ENCODE peak calls at places on chromosome 10, in four cellular contexts. One of them, this sample, is unnamed.

GRCh38 chr10:133559216-133559615 is 6.2 kb downstream of the SYCE1 start:
- DNase-seq in A549: no peak
- DNase-seq in HAP-1: no peak
- DNase-seq in hypothalamus: no peak
- DNase-seq in this sample: peak; percentile 36

GRCh38 chr10:103772096-103772845 is 83.1 kb downstream of the SH3PXD2A start:
- DNase-seq in A549: peak; percentile 36
- DNase-seq in HAP-1: peak; percentile 57
- DNase-seq in hypothalamus: no peak
- DNase-seq in this sample: peak; percentile 67

GRCh38 chr10:11162828-11163599 is 145.3 kb downstream of the CELF2 start:
- DNase-seq in A549: no peak
- DNase-seq in HAP-1: no peak
- DNase-seq in hypothalamus: peak; percentile 57
- DNase-seq in this sample: no peak

GRCh38 chr10:49508249-49508648 is 30.7 kb downstream of the ERCC6 start:
- DNase-seq in A549: no peak
- DNase-seq in HAP-1: no peak
- DNase-seq in hypothalamus: no peak
- DNase-seq in this sample: no peak

GRCh38 chr10:117552759-117553158 is 10.2 kb downstream of the EMX2 start:
- DNase-seq in A549: no peak
- DNase-seq in HAP-1: no peak
- DNase-seq in hypothalamus: no peak
- DNase-seq in this sample: no peak

GRCh38 chr10:63396123-63396719 is 69.6 kb downstream of the JMJD1C start:
- DNase-seq in A549: no peak
- DNase-seq in HAP-1: no peak
- DNase-seq in hypothalamus: no peak
- DNase-seq in this sample: no peak

GRCh38 chr10:77687621-77688020 is 50.0 kb upstream of the KCNMA1 start:
- DNase-seq in A549: no peak
- DNase-seq in HAP-1: no peak
- DNase-seq in hypothalamus: no peak
- DNase-seq in this sample: no peak

GRCh38 chr10:95560288-95561199 is 627 bp downstream of the SORBS1 start:
- DNase-seq in A549: no peak
- DNase-seq in HAP-1: no peak
- DNase-seq in hypothalamus: peak; percentile 36
- DNase-seq in this sample: peak; percentile 30

GRCh38 chr10:17022399-17022798 is 107.2 kb downstream of the CUBN start:
- DNase-seq in A549: no peak
- DNase-seq in HAP-1: no peak
- DNase-seq in hypothalamus: no peak
- DNase-seq in this sample: peak; percentile 20

GRCh38 chr10:112919721-112920120 is 30.3 kb upstream of the TCF7L2 start:
- DNase-seq in A549: peak; percentile 41
- DNase-seq in HAP-1: no peak
- DNase-seq in hypothalamus: no peak
- DNase-seq in this sample: no peak

GRCh38 chr10:125048101-125048864 is 106.4 kb downstream of the ZRANB1 start:
- DNase-seq in A549: peak; percentile 86
- DNase-seq in HAP-1: peak; percentile 80
- DNase-seq in hypothalamus: peak; percentile 89
- DNase-seq in this sample: peak; percentile 91

GRCh38 chr10:15567952-15568351 is 151.8 kb downstream of the ITGA8 start:
- DNase-seq in A549: no peak
- DNase-seq in HAP-1: no peak
- DNase-seq in hypothalamus: no peak
- DNase-seq in this sample: no peak

GRCh38 chr10:23253780-23254179 is 61.7 kb downstream of the PTF1A start:
- DNase-seq in A549: no peak
- DNase-seq in HAP-1: no peak
- DNase-seq in hypothalamus: no peak
- DNase-seq in this sample: no peak

GRCh38 chr10:79410315-79411094 is 34.9 kb downstream of the ZCCHC24 start:
- DNase-seq in A549: no peak
- DNase-seq in HAP-1: no peak
- DNase-seq in hypothalamus: no peak
- DNase-seq in this sample: no peak

GRCh38 chr10:42630537-42631134 is 7.7 kb downstream of the ZNF33B start:
- DNase-seq in A549: no peak
- DNase-seq in HAP-1: no peak
- DNase-seq in hypothalamus: no peak
- DNase-seq in this sample: no peak

GRCh38 chr10:75180592-75180991 is 30.0 kb upstream of the VDAC2 start:
- DNase-seq in A549: no peak
- DNase-seq in HAP-1: no peak
- DNase-seq in hypothalamus: no peak
- DNase-seq in this sample: no peak

GRCh38 chr10:90930070-90930837 is 9.4 kb upstream of the ANKRD1 start:
- DNase-seq in A549: peak; percentile 90
- DNase-seq in HAP-1: peak; percentile 96
- DNase-seq in hypothalamus: no peak
- DNase-seq in this sample: peak; percentile 22

GRCh38 chr10:26950934-26951333 is 90.2 kb upstream of the ABI1 start:
- DNase-seq in A549: no peak
- DNase-seq in HAP-1: no peak
- DNase-seq in hypothalamus: no peak
- DNase-seq in this sample: no peak

GRCh38 chr10:24643679-24644209 is 79.9 kb downstream of the ARHGAP21 start:
- DNase-seq in A549: no peak
- DNase-seq in HAP-1: no peak
- DNase-seq in hypothalamus: no peak
- DNase-seq in this sample: no peak

GRCh38 chr10:93334901-93335312 is 147.2 kb downstream of the MYOF start:
- DNase-seq in A549: no peak
- DNase-seq in HAP-1: peak; percentile 21
- DNase-seq in hypothalamus: no peak
- DNase-seq in this sample: no peak

GRCh38 chr10:127855584-127855881 is 37.2 kb downstream of the CLRN3 start:
- DNase-seq in A549: no peak
- DNase-seq in HAP-1: no peak
- DNase-seq in hypothalamus: no peak
- DNase-seq in this sample: no peak

GRCh38 chr10:102435529-102436233 is 3.3 kb upstream of the CUEDC2 start:
- DNase-seq in A549: no peak
- DNase-seq in HAP-1: no peak
- DNase-seq in hypothalamus: no peak
- DNase-seq in this sample: no peak

GRCh38 chr10:30384791-30385201 is 35.7 kb upstream of the MTPAP start:
- DNase-seq in A549: peak; percentile 67
- DNase-seq in HAP-1: no peak
- DNase-seq in hypothalamus: peak; percentile 13
- DNase-seq in this sample: peak; percentile 44

GRCh38 chr10:63388421-63389031 is 77.3 kb downstream of the JMJD1C start:
- DNase-seq in A549: no peak
- DNase-seq in HAP-1: no peak
- DNase-seq in hypothalamus: no peak
- DNase-seq in this sample: no peak

GRCh38 chr10:110147961-110148360 is 59.4 kb upstream of the MXI1 start:
- DNase-seq in A549: no peak
- DNase-seq in HAP-1: no peak
- DNase-seq in hypothalamus: no peak
- DNase-seq in this sample: no peak

GRCh38 chr10:127148066-127148932 is 48.1 kb downstream of the INSYN2A start:
- DNase-seq in A549: peak; percentile 72
- DNase-seq in HAP-1: peak; percentile 55
- DNase-seq in hypothalamus: no peak
- DNase-seq in this sample: no peak

GRCh38 chr10:98446121-98446655 is 547 bp downstream of the HPS1 start:
- DNase-seq in A549: no peak
- DNase-seq in HAP-1: no peak
- DNase-seq in hypothalamus: peak; percentile 33
- DNase-seq in this sample: no peak

GRCh38 chr10:66180651-66181318 is 745.1 kb upstream of the LRRTM3 start:
- DNase-seq in A549: peak; percentile 62
- DNase-seq in HAP-1: peak; percentile 65
- DNase-seq in hypothalamus: no peak
- DNase-seq in this sample: peak; percentile 16

GRCh38 chr10:58480321-58480720 is 32.4 kb upstream of the BICC1 start:
- DNase-seq in A549: no peak
- DNase-seq in HAP-1: no peak
- DNase-seq in hypothalamus: no peak
- DNase-seq in this sample: no peak

GRCh38 chr10:58465641-58466040 is 47.0 kb upstream of the BICC1 start:
- DNase-seq in A549: no peak
- DNase-seq in HAP-1: no peak
- DNase-seq in hypothalamus: no peak
- DNase-seq in this sample: no peak

GRCh38 chr10:79350407-79351154 is 3.3 kb downstream of the PPIF start:
- DNase-seq in A549: no peak
- DNase-seq in HAP-1: no peak
- DNase-seq in hypothalamus: no peak
- DNase-seq in this sample: no peak

GRCh38 chr10:101218423-101219136 is 10.7 kb downstream of the LBX1 start:
- DNase-seq in A549: no peak
- DNase-seq in HAP-1: no peak
- DNase-seq in hypothalamus: no peak
- DNase-seq in this sample: no peak

GRCh38 chr10:61825001-61825400 is 76.5 kb upstream of the ARID5B start:
- DNase-seq in A549: no peak
- DNase-seq in HAP-1: no peak
- DNase-seq in hypothalamus: no peak
- DNase-seq in this sample: no peak

GRCh38 chr10:22002531-22003110 is 909 bp downstream of the DNAJC1 start:
- DNase-seq in A549: peak; percentile 13
- DNase-seq in HAP-1: no peak
- DNase-seq in hypothalamus: peak; percentile 48
- DNase-seq in this sample: no peak

GRCh38 chr10:47412869-47413268 is 28.8 kb upstream of the ZNF488 start:
- DNase-seq in A549: peak; percentile 33
- DNase-seq in HAP-1: no peak
- DNase-seq in hypothalamus: no peak
- DNase-seq in this sample: no peak

GRCh38 chr10:86282664-86283465 is 83.7 kb downstream of the GRID1 start:
- DNase-seq in A549: no peak
- DNase-seq in HAP-1: no peak
- DNase-seq in hypothalamus: no peak
- DNase-seq in this sample: no peak

GRCh38 chr10:4246881-4247358 is 461.9 kb upstream of the KLF6 start:
- DNase-seq in A549: no peak
- DNase-seq in HAP-1: no peak
- DNase-seq in hypothalamus: no peak
- DNase-seq in this sample: no peak

GRCh38 chr10:100516847-100517246 is 2.8 kb downstream of the SEC31B start:
- DNase-seq in A549: peak; percentile 24
- DNase-seq in HAP-1: no peak
- DNase-seq in hypothalamus: no peak
- DNase-seq in this sample: peak; percentile 78

GRCh38 chr10:30352377-30352776 is 3.3 kb upstream of the MTPAP start:
- DNase-seq in A549: no peak
- DNase-seq in HAP-1: no peak
- DNase-seq in hypothalamus: no peak
- DNase-seq in this sample: no peak